ENCODE peak calls at places on chromosome 14, in seven cellular contexts. E is H1, O is endothelial cell of umbilical vein, W is HCT116, L is HepG2, J is K562, Z is GM12878. X is an unnamed sample.

GRCh38 chr14:92516966-92517350 is 3.4 kb downstream of the RIN3 start:
- DNase-seq in J (no peak), W (no peak), Z (no peak), O (no peak), E (no peak), L (no peak), X (no peak)

GRCh38 chr14:102778616-102779351 is 1.5 kb downstream of the TRAF3 start:
- DNase-seq in W (no peak), O (peak), E (no peak), J (no peak), Z (no peak), L (no peak), X (no peak)

GRCh38 chr14:106530423-106531107 is 1004.2 kb downstream of the TMEM121 start:
- DNase-seq in O (no peak), J (peak), L (peak), W (no peak), E (no peak), Z (peak), X (no peak)

GRCh38 chr14:101360045-101360931 is 201.0 kb upstream of the DIO3 start:
- DNase-seq in W (no peak), E (no peak), J (peak), Z (no peak), O (no peak), L (no peak), X (no peak)

GRCh38 chr14:32757568-32757967 is 181.1 kb upstream of the NPAS3 start:
- DNase-seq in E (no peak), W (no peak), O (no peak), L (no peak), Z (no peak), J (no peak), X (no peak)

GRCh38 chr14:95943699-95944098 is 67.1 kb downstream of the TUNAR start:
- DNase-seq in O (no peak), L (no peak), W (no peak), J (no peak), Z (no peak), E (no peak), X (no peak)

GRCh38 chr14:72892879-72893635 is 844 bp downstream of the DPF3 start:
- DNase-seq in J (peak), Z (no peak), W (no peak), O (peak), E (no peak), L (no peak), X (no peak)

GRCh38 chr14:69404478-69404877 is 6.0 kb downstream of the SLC39A9 start:
- DNase-seq in Z (no peak), J (no peak), L (no peak), E (no peak), O (no peak), W (no peak), X (no peak)

GRCh38 chr14:101665478-101666078 is 95.9 kb upstream of the PPP2R5C start:
- DNase-seq in Z (no peak), L (peak), W (peak), O (peak), J (peak), E (no peak), X (peak)

GRCh38 chr14:63893701-63894458 is 41.1 kb downstream of the SYNE2 start:
- DNase-seq in E (no peak), W (no peak), Z (no peak), L (no peak), J (no peak), O (peak), X (no peak)
- TF ChIP-seq POLR2AphosphoS5 in E (no peak), W (no peak), Z (no peak), L (no peak), J (no peak), O (no peak), X (no peak)

GRCh38 chr14:76376409-76376877 is 506 bp downstream of the ESRRB start:
- DNase-seq in Z (no peak), L (no peak), O (no peak), E (no peak), J (no peak), W (no peak), X (no peak)
- TF ChIP-seq EZH2 in Z (peak), L (no peak), O (peak), E (no peak), J (no peak), W (no peak), X (no peak)

DNA sequence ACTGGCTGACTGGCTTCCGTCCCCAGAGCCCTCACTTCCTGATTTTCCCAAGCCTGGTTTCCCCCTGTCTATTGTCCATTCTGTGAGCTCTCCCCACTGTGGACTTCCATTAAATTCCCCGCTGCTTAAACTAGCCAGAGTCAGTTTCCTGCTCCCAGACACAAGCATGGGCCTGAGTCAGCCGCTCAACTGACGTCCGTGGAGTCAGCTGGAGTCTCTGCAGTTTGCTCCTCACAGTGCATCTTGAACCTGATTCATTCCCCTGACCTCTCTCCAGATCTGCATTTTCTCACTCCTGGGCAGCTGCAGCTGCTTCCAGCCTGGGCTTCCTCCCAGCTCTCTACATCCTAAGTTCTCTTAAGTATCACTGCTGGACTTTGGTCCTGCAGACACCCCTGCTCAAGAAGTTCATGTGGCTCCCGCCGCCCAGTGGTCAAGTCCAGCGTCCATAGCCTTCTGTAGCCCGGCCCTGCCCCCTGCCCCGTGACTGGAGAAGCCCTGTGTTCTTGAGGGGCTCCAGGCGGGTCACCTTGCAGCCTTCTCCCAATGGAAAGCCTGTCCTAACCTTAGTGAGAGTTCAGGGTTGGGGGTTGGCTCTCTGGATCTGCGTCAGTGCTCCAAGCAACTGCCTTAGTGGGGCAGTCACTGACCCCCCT is 20.0 kb downstream of the NFKBIA start:
- DNase-seq in Z (no peak), W (no peak), E (no peak), J (no peak), O (peak), L (peak), X (no peak)
- H3K9ac ChIP-seq in Z (no peak), W (no peak), E (no peak), J (no peak), O (peak), L (peak), X (no peak)

DNA sequence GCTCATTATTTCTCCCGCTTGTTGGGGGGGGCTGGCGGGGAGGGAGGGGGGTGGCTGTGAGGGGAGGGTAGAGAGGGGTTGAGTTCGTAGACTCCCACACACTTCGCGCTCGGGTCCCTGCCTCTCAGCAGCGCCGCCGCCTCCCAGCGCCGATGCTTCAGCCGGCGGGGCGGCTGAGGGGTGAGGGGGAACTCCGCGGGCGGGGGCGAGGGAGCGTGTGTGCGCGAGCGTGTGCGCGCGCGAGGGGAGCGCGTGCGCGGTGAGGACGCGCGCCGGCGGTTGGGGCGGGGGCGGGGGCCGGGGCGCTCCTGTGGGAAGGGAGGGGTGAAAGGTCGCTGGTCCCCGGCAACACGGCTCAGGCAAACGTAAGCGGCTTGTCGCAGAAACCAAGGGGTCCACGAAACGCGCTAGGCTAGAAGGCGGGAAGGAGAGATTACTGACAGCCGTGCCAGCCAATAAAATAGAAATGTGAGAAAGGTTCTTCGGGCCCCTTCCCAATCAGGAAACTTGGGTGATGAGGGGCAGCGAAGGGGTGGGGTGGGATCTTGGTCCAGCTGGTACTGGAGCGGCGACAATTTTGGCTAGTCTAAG is 343 bp upstream of the NOVA1 start:
- DNase-seq in O (peak), Z (no peak), W (no peak), E (peak), J (peak), L (peak), X (no peak)
- TF ChIP-seq POLR2AphosphoS5 in O (no peak), Z (no peak), W (no peak), E (peak), J (no peak), L (no peak), X (no peak)

DNA sequence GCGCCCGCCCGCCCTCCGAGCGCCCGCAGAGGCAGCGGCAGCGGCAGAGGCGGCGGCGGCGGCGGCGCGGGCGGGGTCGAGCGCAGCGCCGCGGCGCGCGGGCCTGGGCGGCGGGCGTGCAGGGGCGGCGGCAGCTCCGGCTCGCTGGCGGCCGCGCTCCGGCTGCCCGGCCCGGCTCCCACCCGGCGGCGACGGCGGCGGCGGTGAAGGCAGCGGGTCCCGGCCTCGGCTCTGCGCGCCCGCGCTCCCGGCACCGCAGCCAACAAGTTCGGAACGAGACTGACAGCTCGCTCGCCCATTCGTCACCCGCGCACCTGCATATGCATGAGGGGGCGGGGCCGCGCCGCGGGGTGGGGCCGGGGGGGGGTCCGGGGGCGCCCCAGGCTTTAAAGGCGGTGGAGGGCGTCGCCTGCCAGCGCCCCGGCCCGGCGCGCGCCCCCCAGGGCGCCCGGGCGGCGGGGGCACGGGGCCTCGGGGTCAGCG is at the start of gene JAG2:
- DNase-seq in W (no peak), J (no peak), E (no peak), Z (no peak), L (no peak), O (peak), X (no peak)
- TF ChIP-seq EZH2 in W (no peak), J (no peak), E (no peak), Z (no peak), L (no peak), O (no peak), X (no peak)

GRCh38 chr14:94517641-94518257 is 8.5 kb upstream of the SERPINA12 start:
- DNase-seq in O (no peak), J (no peak), L (peak), W (no peak), E (no peak), Z (no peak), X (no peak)

GRCh38 chr14:94521375-94522114 is 12.3 kb upstream of the SERPINA12 start:
- DNase-seq in W (no peak), E (no peak), Z (no peak), J (no peak), L (no peak), O (no peak), X (no peak)

GRCh38 chr14:94524093-94524492 is 14.8 kb upstream of the SERPINA12 start:
- DNase-seq in Z (no peak), W (no peak), J (no peak), O (no peak), L (no peak), E (no peak), X (no peak)

GRCh38 chr14:94523265-94523664 is 14.0 kb upstream of the SERPINA12 start:
- DNase-seq in Z (no peak), O (no peak), J (no peak), E (no peak), W (no peak), L (no peak), X (no peak)

DNA sequence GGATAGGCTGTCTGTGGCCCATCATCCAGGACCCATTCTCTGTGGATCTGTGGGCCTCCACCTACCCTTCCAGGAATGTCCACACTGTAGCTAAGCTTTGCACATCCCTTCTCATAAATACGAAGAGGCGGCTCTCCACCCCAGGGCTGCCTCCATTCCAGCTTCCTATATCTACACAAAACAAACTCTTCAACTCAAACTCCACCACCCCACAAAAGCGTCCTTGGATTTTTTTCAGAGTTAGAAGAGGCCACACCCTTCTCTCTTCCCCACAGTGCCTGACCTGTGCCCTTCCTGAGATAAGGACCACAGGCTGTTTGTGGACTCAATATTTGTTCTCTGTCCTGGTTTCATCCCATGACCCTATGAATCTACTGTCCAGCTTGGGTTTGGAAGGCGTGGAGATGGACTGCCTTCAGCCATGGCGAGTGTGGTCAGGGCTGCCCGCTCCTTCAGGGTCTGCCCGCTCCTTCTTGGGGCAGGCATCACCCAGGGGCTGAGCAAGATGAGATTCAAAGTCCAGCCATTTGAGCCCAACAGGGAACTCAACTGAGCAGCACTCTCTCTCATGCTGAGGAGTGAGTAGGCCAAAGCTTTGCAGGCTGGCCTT is 13.0 kb upstream of the SERPINA12 start:
- DNase-seq in J (no peak), O (no peak), E (no peak), W (no peak), Z (no peak), L (peak), X (no peak)
- H3K9ac ChIP-seq in J (no peak), O (no peak), E (no peak), W (no peak), Z (no peak), L (peak), X (no peak)